ENCODE peak calls at places on chromosome 5, in five cellular contexts. X, N, R, U and W are unnamed samples.

GRCh38 chr5:170150713-170151104 is 45.0 kb downstream of the FOXI1 start:
- DNase-seq in N (no peak), X (no peak), R (no peak), U (no peak), W (no peak)

GRCh38 chr5:172933238-172933637 is 26.0 kb upstream of the RPL26L1 start:
- DNase-seq in U (no peak), X (no peak), N (no peak), R (no peak), W (no peak)

GRCh38 chr5:169041180-169041579 is 259.8 kb downstream of the SLIT3 start:
- DNase-seq in N (no peak), R (no peak), X (no peak), U (no peak), W (no peak)

GRCh38 chr5:141260458-141261237 is 15.5 kb downstream of the PCDHB15 start:
- DNase-seq in R (peak), U (no peak), X (no peak), N (no peak), W (no peak)

GRCh38 chr5:87081511-87082372 is 185.9 kb upstream of the RASA1 start:
- DNase-seq in R (peak), X (no peak), U (no peak), N (no peak), W (peak)

GRCh38 chr5:74336286-74336685 is 304.2 kb downstream of the ENC1 start:
- DNase-seq in N (no peak), U (peak), X (no peak), R (no peak), W (no peak)

GRCh38 chr5:135040331-135041144 is 6.5 kb upstream of the PITX1 start:
- DNase-seq in N (no peak), U (no peak), R (no peak), X (no peak), W (no peak)

GRCh38 chr5:31121224-31121623 is 72.3 kb upstream of the CDH6 start:
- DNase-seq in N (no peak), X (no peak), U (no peak), R (no peak), W (no peak)

GRCh38 chr5:97162045-97162444 is 19.6 kb upstream of the LIX1 start:
- DNase-seq in X (peak), U (peak), R (peak), N (peak), W (no peak)

GRCh38 chr5:149379177-149379761 is at the start of gene IL17B:
- DNase-seq in N (no peak), R (no peak), U (no peak), X (no peak), W (no peak)

GRCh38 chr5:59132131-59132530 is 549.3 kb downstream of the RAB3C start:
- DNase-seq in X (no peak), N (no peak), U (no peak), R (no peak), W (no peak)

GRCh38 chr5:179235416-179236400 is 109.6 kb downstream of the ADAMTS2 start:
- DNase-seq in U (no peak), N (no peak), R (no peak), X (no peak), W (no peak)

GRCh38 chr5:154850255-154851062 is at the start of gene FAXDC2:
- DNase-seq in U (no peak), N (peak), X (no peak), R (no peak), W (peak)

GRCh38 chr5:120174089-120174488 is 290.0 kb upstream of the PRR16 start:
- DNase-seq in R (no peak), N (no peak), X (no peak), U (no peak), W (no peak)

GRCh38 chr5:155728146-155728856 is 598.7 kb upstream of the SGCD start:
- DNase-seq in N (peak), X (no peak), R (no peak), U (no peak), W (peak)

GRCh38 chr5:171644536-171644935 is 141.1 kb upstream of the SMIM23 start:
- DNase-seq in U (no peak), N (no peak), R (no peak), X (no peak), W (no peak)

GRCh38 chr5:147565524-147565923 is 55.7 kb upstream of the DPYSL3 start:
- DNase-seq in U (peak), N (no peak), X (no peak), R (no peak), W (no peak)

GRCh38 chr5:84729326-84729725 is 344.6 kb upstream of the EDIL3 start:
- DNase-seq in X (no peak), U (no peak), R (no peak), N (no peak), W (no peak)

GRCh38 chr5:59798862-59799667 is 94.5 kb downstream of the PDE4D start:
- DNase-seq in X (no peak), R (peak), U (no peak), N (no peak), W (no peak)

GRCh38 chr5:164188733-164189148 is 683.3 kb downstream of the MAT2B start:
- DNase-seq in R (no peak), X (peak), N (no peak), U (no peak), W (no peak)

GRCh38 chr5:24633705-24634325 is 11.0 kb downstream of the CDH10 start:
- DNase-seq in N (no peak), U (peak), R (peak), X (peak), W (no peak)